ENCODE peak calls at places on chromosomes 6 and 20, in ten cellular contexts. O is right lobe of liver, C is sigmoid colon, E is small intestine, D is breast epithelium, U is tibial artery, V is psoas muscle, X is left lung, G is HL-60, Q is HCT116. B is an unnamed sample.

GRCh38 chr6:53582963-53583362 is 38.1 kb upstream of the GCLC start:
- DNase-seq in O (no peak), C (no peak), E (no peak), D (no peak), U (no peak), V (no peak), X (no peak), G (no peak), Q (no peak), B (no peak)

GRCh38 chr6:90859612-90860011 is 272.7 kb upstream of the MAP3K7 start:
- DNase-seq in O (no peak), C (no peak), E (no peak), D (no peak), U (no peak), V (no peak), X (no peak), G (no peak), Q (no peak), B (no peak)

GRCh38 chr20:1122388-1123315 is 4.2 kb downstream of the PSMF1 start:
- DNase-seq in O (peak; percentile 78), C (no peak), E (peak; percentile 72), D (no peak), U (peak; percentile 36), V (peak; percentile 59), X (peak; percentile 42), G (peak; percentile 39), Q (no peak), B (no peak)

GRCh38 chr20:8008733-8009132 is 10.8 kb downstream of the TMX4 start:
- DNase-seq in O (no peak), C (no peak), E (no peak), D (no peak), U (no peak), V (no peak), X (no peak), G (no peak), Q (no peak), B (no peak)

GRCh38 chr20:62065669-62066338 is at the start of gene TAF4:
- DNase-seq in O (peak; percentile 83), C (peak; percentile 87), E (peak; percentile 73), D (peak; percentile 72), U (peak; percentile 64), V (peak; percentile 91), X (peak; percentile 77), G (peak; percentile 63), Q (no peak), B (peak; percentile 74)

GRCh38 chr6:125983246-125983945 is 2.9 kb upstream of the TRMT11 start:
- DNase-seq in O (no peak), C (no peak), E (no peak), D (no peak), U (no peak), V (no peak), X (no peak), G (no peak), Q (no peak), B (no peak)

GRCh38 chr6:165976705-165977104 is 190.9 kb downstream of the TBXT start:
- DNase-seq in O (no peak), C (no peak), E (no peak), D (no peak), U (no peak), V (no peak), X (no peak), G (no peak), Q (no peak), B (no peak)

GRCh38 chr6:31877125-31877650 is 1.6 kb downstream of the SLC44A4 start:
- DNase-seq in O (no peak), C (no peak), E (peak; percentile 82), D (no peak), U (no peak), V (no peak), X (no peak), G (no peak), Q (no peak), B (no peak)

GRCh38 chr6:156886409-156886808 is 109.2 kb downstream of the ARID1B start:
- DNase-seq in O (no peak), C (no peak), E (peak; percentile 73), D (no peak), U (no peak), V (no peak), X (no peak), G (peak; percentile 62), Q (no peak), B (no peak)

GRCh38 chr6:34025112-34025807 is 120.6 kb downstream of the GRM4 start:
- DNase-seq in O (no peak), C (no peak), E (no peak), D (no peak), U (no peak), V (no peak), X (no peak), G (no peak), Q (no peak), B (no peak)

GRCh38 chr20:4664691-4665360 is 56.9 kb upstream of the PRND start:
- DNase-seq in O (no peak), C (no peak), E (no peak), D (no peak), U (no peak), V (peak; percentile 50), X (no peak), G (no peak), Q (no peak), B (no peak)

GRCh38 chr6:31007694-31008093 is 2.6 kb upstream of the MUC22 start:
- DNase-seq in O (no peak), C (no peak), E (no peak), D (no peak), U (no peak), V (no peak), X (no peak), G (no peak), Q (no peak), B (no peak)

GRCh38 chr20:21982559-21982958 is 277.1 kb downstream of the PAX1 start:
- DNase-seq in O (no peak), C (no peak), E (no peak), D (no peak), U (no peak), V (no peak), X (no peak), G (no peak), Q (no peak), B (no peak)

GRCh38 chr6:4402477-4402976 is 267.2 kb upstream of the ECI2 start:
- DNase-seq in O (no peak), C (no peak), E (no peak), D (no peak), U (peak; percentile 28), V (peak; percentile 81), X (no peak), G (no peak), Q (no peak), B (no peak)

GRCh38 chr20:25353754-25354705 is 36.6 kb downstream of the ABHD12 start:
- DNase-seq in O (no peak), C (no peak), E (no peak), D (no peak), U (no peak), V (no peak), X (no peak), G (no peak), Q (no peak), B (no peak)

GRCh38 chr20:38143646-38144554 is 21.2 kb downstream of the TGM2 start:
- DNase-seq in O (peak; percentile 68), C (no peak), E (peak; percentile 98), D (no peak), U (peak; percentile 74), V (no peak), X (peak; percentile 71), G (peak; percentile 16), Q (no peak), B (no peak)

GRCh38 chr6:142356271-142356938 is 54.6 kb downstream of the ADGRG6 start:
- DNase-seq in O (no peak), C (no peak), E (no peak), D (no peak), U (no peak), V (no peak), X (no peak), G (no peak), Q (no peak), B (no peak)

GRCh38 chr6:20487669-20488375 is 46.4 kb upstream of the CDKAL1 start:
- DNase-seq in O (no peak), C (no peak), E (no peak), D (no peak), U (no peak), V (no peak), X (no peak), G (no peak), Q (no peak), B (no peak)
- H3K27ac ChIP-seq in O (no peak overlapping the region), C (no peak overlapping the region), E (no peak overlapping the region), D (no peak overlapping the region), U (no peak overlapping the region), V (no peak overlapping the region), X (no peak overlapping the region), G (no peak overlapping the region), Q (no peak overlapping the region), B (no peak overlapping the region)

GRCh38 chr6:159999240-159999671 is 30.4 kb downstream of the IGF2R start:
- DNase-seq in O (no peak), C (no peak), E (no peak), D (no peak), U (no peak), V (no peak), X (no peak), G (no peak), Q (no peak), B (no peak)
- H3K27ac ChIP-seq in O (no peak overlapping the region), C (no peak overlapping the region), E (no peak overlapping the region), D (no peak overlapping the region), U (no peak overlapping the region), V (no peak overlapping the region), X (no peak overlapping the region), G (no peak overlapping the region), Q (no peak overlapping the region), B (no peak overlapping the region)

GRCh38 chr20:57429579-57430202 is 38.5 kb downstream of the RBM38 start:
- DNase-seq in O (no peak), C (no peak), E (no peak), D (no peak), U (no peak), V (no peak), X (no peak), G (peak; percentile 83), Q (peak; percentile 23), B (no peak)
- H3K27ac ChIP-seq in O (peak overlapping the region; percentile 89), C (no peak overlapping the region), E (no peak overlapping the region), D (no peak overlapping the region), U (no peak overlapping the region), V (no peak overlapping the region), X (peak overlapping the region; percentile 84), G (peak overlapping the region; percentile 31), Q (no peak overlapping the region), B (no peak overlapping the region)

GRCh38 chr6:116680880-116681672 is at the start of gene KPNA5:
- DNase-seq in O (peak; percentile 93), C (peak; percentile 94), E (peak; percentile 87), D (peak; percentile 86), U (peak; percentile 87), V (peak; percentile 94), X (peak; percentile 93), G (peak; percentile 93), Q (peak; percentile 68), B (peak; percentile 91)

GRCh38 chr6:116685437-116685993 is 4.5 kb downstream of the KPNA5 start:
- DNase-seq in O (no peak), C (no peak), E (no peak), D (no peak), U (no peak), V (no peak), X (no peak), G (no peak), Q (no peak), B (no peak)

DNA sequence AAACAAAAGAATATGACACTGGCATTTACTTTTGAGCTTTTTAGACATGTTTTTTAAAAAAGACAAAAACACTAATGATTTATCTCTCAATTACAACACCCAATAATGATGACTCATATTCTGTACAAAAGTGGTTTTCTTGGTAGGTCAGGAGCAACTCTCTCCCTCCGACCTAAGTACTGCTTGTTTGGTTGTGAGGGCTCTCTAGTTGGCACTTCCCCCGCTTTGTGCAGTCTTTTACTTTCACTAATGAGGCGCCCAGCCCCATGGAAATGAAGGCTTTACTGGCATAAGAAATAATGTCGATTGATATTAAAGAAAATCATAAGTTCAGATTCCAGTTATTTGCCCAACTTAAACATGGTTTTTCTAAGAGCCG is 1.3 kb downstream of the KPNA5 start:
- DNase-seq in O (no peak), C (no peak), E (peak; percentile 27), D (no peak), U (no peak), V (no peak), X (peak; percentile 56), G (peak; percentile 65), Q (no peak), B (peak; percentile 10)
- H3K27ac ChIP-seq in O (no peak overlapping the region), C (no peak overlapping the region), E (no peak overlapping the region), D (no peak overlapping the region), U (peak overlapping the region; percentile 89), V (peak overlapping the region; percentile 96), X (peak overlapping the region; percentile 92), G (peak overlapping the region; percentile 77), Q (peak overlapping the region; percentile 92), B (no peak overlapping the region)

B was measured in CD4-positive, alpha-beta T cell.